ENCODE peak calls at places on chromosomes 2 and 18, in six cellular contexts. H is GDM1; L is activated CD4-positive, alpha-beta T cell treated with anti-CD3 and anti-CD28 coated beads, Interleukin-2, amount 50 U/mL, for 4 hours; W is right cardiac atrium; E is DMS153; D is hippocampal formation. Y is an unnamed sample.

GRCh38 chr2:119323459-119323858 is 43.2 kb downstream of the C2orf76 start:
- DNase-seq in H (no peak), L (no peak), W (no peak), E (no peak), D (no peak), Y (no peak)

GRCh38 chr18:23200751-23201150 is 65.5 kb downstream of the CABLES1 start:
- DNase-seq in H (no peak), L (no peak), W (no peak), E (no peak), D (no peak), Y (no peak)

GRCh38 chr2:8691859-8692437 is 10.1 kb downstream of the ID2 start:
- DNase-seq in H (no peak), L (no peak), W (no peak), E (no peak), D (no peak), Y (no peak)

GRCh38 chr2:111015256-111015655 is 105.5 kb upstream of the BCL2L11 start:
- DNase-seq in H (no peak), L (no peak), W (no peak), E (no peak), D (no peak), Y (no peak)

GRCh38 chr2:150526827-150527226 is 39.4 kb upstream of the RND3 start:
- DNase-seq in H (no peak), L (no peak), W (no peak), E (no peak), D (no peak), Y (no peak)

GRCh38 chr18:8988262-8988871 is 114.1 kb upstream of the NDUFV2 start:
- DNase-seq in H (peak), L (peak), W (peak), E (no peak), D (peak), Y (peak)

GRCh38 chr2:130391872-130392670 is 36.2 kb downstream of the PTPN18 start:
- DNase-seq in H (no peak), L (no peak), W (no peak), E (no peak), D (no peak), Y (peak)

GRCh38 chr2:133884739-133885381 is 316.6 kb upstream of the NCKAP5 start:
- DNase-seq in H (no peak), L (no peak), W (no peak), E (no peak), D (no peak), Y (peak)

GRCh38 chr2:153509133-153509532 is 30.6 kb upstream of the RPRM start:
- DNase-seq in H (no peak), L (no peak), W (no peak), E (no peak), D (no peak), Y (no peak)

GRCh38 chr2:166011660-166012059 is 58.1 kb upstream of the TTC21B start:
- DNase-seq in H (no peak), L (no peak), W (no peak), E (no peak), D (no peak), Y (no peak)

GRCh38 chr2:206084870-206085741 is 868 bp downstream of the INO80D start:
- DNase-seq in H (peak), L (peak), W (peak), E (no peak), D (peak), Y (peak)

GRCh38 chr2:47357475-47357874 is 45.5 kb upstream of the MSH2 start:
- DNase-seq in H (no peak), L (no peak), W (no peak), E (no peak), D (no peak), Y (no peak)

GRCh38 chr2:27916293-27917015 is 25.9 kb downstream of the BABAM2 start:
- DNase-seq in H (no peak), L (no peak), W (no peak), E (no peak), D (no peak), Y (no peak)

GRCh38 chr2:45404807-45405297 is 206.2 kb downstream of the SRBD1 start:
- DNase-seq in H (no peak), L (no peak), W (no peak), E (no peak), D (no peak), Y (no peak)

GRCh38 chr2:40488101-40488598 is 36.3 kb upstream of the SLC8A1 start:
- DNase-seq in H (no peak), L (no peak), W (no peak), E (no peak), D (no peak), Y (no peak)

GRCh38 chr2:84959045-84959493 is 11.9 kb upstream of the KCMF1 start:
- DNase-seq in H (peak), L (no peak), W (no peak), E (no peak), D (no peak), Y (no peak)

GRCh38 chr2:75076088-75076487 is 117.6 kb downstream of the POLE4 start:
- DNase-seq in H (no peak), L (no peak), W (no peak), E (peak), D (no peak), Y (no peak)

GRCh38 chr2:217790195-217790594 is 212.6 kb downstream of the TNS1 start:
- DNase-seq in H (no peak), L (no peak), W (peak), E (no peak), D (no peak), Y (peak)

GRCh38 chr2:213834331-213834730 is 550.1 kb downstream of the SPAG16 start:
- DNase-seq in H (no peak), L (no peak), W (no peak), E (no peak), D (no peak), Y (no peak)

GRCh38 chr2:162839419-162839818 is 852 bp upstream of the KCNH7 start:
- DNase-seq in H (no peak), L (no peak), W (peak), E (peak), D (no peak), Y (no peak)

GRCh38 chr18:20971886-20972267 is 139.7 kb downstream of the ROCK1 start:
- DNase-seq in H (no peak), L (no peak), W (no peak), E (no peak), D (no peak), Y (no peak)

Y was measured in midbrain.